ENCODE peak calls at places on chromosomes 7 and 10, in nine cellular contexts. E is Right ventricle myocardium superior; G is LoVo; U is A673; P is RKO; M is cardiac fibroblast; F is Kasumi-1; R is activated naive CD8-positive, alpha-beta T cell treated with anti-CD3 and anti-CD28 coated beads for 36 hours; B is OCI-LY7. A is an unnamed sample.

GRCh38 chr10:102344067-102344466 is 51.4 kb upstream of the NFKB2 start:
- DNase-seq in E (no peak), G (no peak), U (no peak), P (peak; percentile 26), M (peak; percentile 14), F (no peak), R (no peak), B (no peak), A (no peak)

GRCh38 chr7:80772347-80773101 is 134.1 kb downstream of the CD36 start:
- DNase-seq in E (no peak), G (no peak), U (no peak), P (no peak), M (no peak), F (no peak), R (no peak), B (no peak), A (no peak)

GRCh38 chr7:22094413-22095304 is 149.0 kb upstream of the CDCA7L start:
- DNase-seq in E (no peak), G (no peak), U (peak; percentile 53), P (no peak), M (no peak), F (no peak), R (no peak), B (peak; percentile 20), A (no peak)

GRCh38 chr7:29345590-29345989 is 151.0 kb downstream of the CHN2 start:
- DNase-seq in E (peak; percentile 56), G (peak; percentile 14), U (peak; percentile 49), P (peak; percentile 7), M (peak; percentile 65), F (no peak), R (no peak), B (no peak), A (no peak)

GRCh38 chr7:18020138-18020715 is 7.4 kb downstream of the PRPS1L1 start:
- DNase-seq in E (no peak), G (peak; percentile 34), U (peak; percentile 40), P (no peak), M (peak; percentile 55), F (no peak), R (no peak), B (no peak), A (no peak)

GRCh38 chr7:28036748-28037147 is 143.8 kb downstream of the JAZF1 start:
- DNase-seq in E (no peak), G (no peak), U (no peak), P (no peak), M (no peak), F (no peak), R (no peak), B (no peak), A (no peak)

GRCh38 chr7:105026750-105027149 is 12.7 kb downstream of the KMT2E start:
- DNase-seq in E (no peak), G (no peak), U (no peak), P (no peak), M (no peak), F (no peak), R (no peak), B (no peak), A (no peak)

GRCh38 chr10:79438021-79438698 is 7.3 kb downstream of the ZCCHC24 start:
- DNase-seq in E (no peak), G (no peak), U (no peak), P (no peak), M (no peak), F (no peak), R (no peak), B (no peak), A (no peak)

GRCh38 chr10:51689536-51689935 is 9.9 kb downstream of the CSTF2T start:
- DNase-seq in E (no peak), G (no peak), U (no peak), P (no peak), M (no peak), F (no peak), R (no peak), B (no peak), A (no peak)

GRCh38 chr10:79316671-79317431 is 30.4 kb upstream of the PPIF start:
- DNase-seq in E (peak; percentile 29), G (no peak), U (peak; percentile 42), P (no peak), M (no peak), F (peak; percentile 63), R (no peak), B (peak; percentile 72), A (no peak)

GRCh38 chr7:8177109-8177933 is 84.6 kb downstream of the ICA1 start:
- DNase-seq in E (no peak), G (no peak), U (no peak), P (no peak), M (no peak), F (no peak), R (no peak), B (peak; percentile 73), A (no peak)

GRCh38 chr7:128869944-128870285 is 7.3 kb downstream of the ATP6V1F start:
- DNase-seq in E (peak; percentile 24), G (no peak), U (no peak), P (no peak), M (no peak), F (no peak), R (peak; percentile 31), B (peak; percentile 13), A (no peak)

GRCh38 chr10:30858499-30858898 is 173.2 kb downstream of the ZNF438 start:
- DNase-seq in E (no peak), G (no peak), U (peak; percentile 84), P (no peak), M (peak; percentile 82), F (no peak), R (no peak), B (no peak), A (no peak)

GRCh38 chr7:79497728-79498127 is 44.3 kb upstream of the MAGI2 start:
- DNase-seq in E (no peak), G (no peak), U (no peak), P (no peak), M (no peak), F (no peak), R (no peak), B (no peak), A (no peak)

GRCh38 chr7:143417734-143418378 is 9.2 kb upstream of the EPHA1 start:
- DNase-seq in E (no peak), G (no peak), U (no peak), P (no peak), M (no peak), F (no peak), R (no peak), B (no peak), A (no peak)

GRCh38 chr7:100691676-100692577 is 2.1 kb downstream of the GIGYF1 start:
- DNase-seq in E (peak; percentile 89), G (peak; percentile 66), U (peak; percentile 89), P (peak; percentile 88), M (peak; percentile 75), F (peak; percentile 72), R (peak; percentile 81), B (peak; percentile 84), A (peak; percentile 77)

GRCh38 chr10:5563991-5564536 is 39.3 kb downstream of the CALML3 start:
- DNase-seq in E (peak; percentile 35), G (no peak), U (no peak), P (peak; percentile 71), M (no peak), F (no peak), R (peak; percentile 26), B (no peak), A (no peak)

GRCh38 chr10:101639141-101639900 is 51.2 kb downstream of the DPCD start:
- DNase-seq in E (no peak), G (no peak), U (no peak), P (no peak), M (no peak), F (no peak), R (no peak), B (no peak), A (no peak)

GRCh38 chr10:132933308-132934042 is 8.9 kb downstream of the CFAP46 start:
- DNase-seq in E (no peak), G (no peak), U (no peak), P (no peak), M (no peak), F (no peak), R (no peak), B (no peak), A (no peak)

GRCh38 chr7:122674502-122674901 is 24.4 kb downstream of the RNF133 start:
- DNase-seq in E (no peak), G (no peak), U (peak; percentile 66), P (no peak), M (peak; percentile 62), F (no peak), R (no peak), B (no peak), A (no peak)

GRCh38 chr7:144489504-144489903 is 86.0 kb upstream of the NOBOX start:
- DNase-seq in E (no peak), G (no peak), U (no peak), P (no peak), M (no peak), F (no peak), R (no peak), B (no peak), A (no peak)

GRCh38 chr10:72954596-72955569 is at the start of gene PLA2G12B:
- DNase-seq in E (no peak), G (no peak), U (peak; percentile 8), P (no peak), M (no peak), F (no peak), R (no peak), B (no peak), A (no peak)

GRCh38 chr10:61882621-61883375 is 18.7 kb upstream of the ARID5B start:
- DNase-seq in E (no peak), G (no peak), U (no peak), P (peak; percentile 19), M (no peak), F (no peak), R (peak; percentile 72), B (no peak), A (peak; percentile 28)

GRCh38 chr7:95989301-95989700 is 216.9 kb downstream of the DYNC1I1 start:
- DNase-seq in E (no peak), G (peak; percentile 35), U (no peak), P (no peak), M (no peak), F (no peak), R (no peak), B (no peak), A (no peak)

A was measured in activated gamma-delta T cell treated with anti-CD3 and anti-CD28 coated beads, Interleukin-2, amount 50 U/mL, for 16 hours.